ENCODE peak calls at places on chromosomes 6 and 20, in six cellular contexts. One of them, this sample, is unnamed.
A peak's percentile ranks its signal among the peaks of the same experiment; 100 is the strongest.

GRCh38 chr20:60931691-60932090 is 320.4 kb upstream of the CDH4 start:
- DNase-seq in sigmoid colon: no peak
- DNase-seq in psoas muscle: no peak
- DNase-seq in upper lobe of right lung: no peak
- DNase-seq in heart right ventricle: no peak
- DNase-seq in spleen: no peak
- DNase-seq in this sample: no peak

GRCh38 chr20:49252556-49253350 is 25.1 kb downstream of the ZNFX1 start:
- DNase-seq in sigmoid colon: no peak
- DNase-seq in psoas muscle: no peak
- DNase-seq in upper lobe of right lung: no peak
- DNase-seq in heart right ventricle: no peak
- DNase-seq in spleen: no peak
- DNase-seq in this sample: no peak

GRCh38 chr6:29028821-29029220 is 16.2 kb downstream of the OR2W1 start:
- DNase-seq in sigmoid colon: no peak
- DNase-seq in psoas muscle: no peak
- DNase-seq in upper lobe of right lung: no peak
- DNase-seq in heart right ventricle: no peak
- DNase-seq in spleen: no peak
- DNase-seq in this sample: no peak

GRCh38 chr6:157688960-157689599 is 134.0 kb upstream of the SNX9 start:
- DNase-seq in sigmoid colon: peak; percentile 42
- DNase-seq in psoas muscle: no peak
- DNase-seq in upper lobe of right lung: peak; percentile 62
- DNase-seq in heart right ventricle: no peak
- DNase-seq in spleen: no peak
- DNase-seq in this sample: no peak

GRCh38 chr6:150964765-150965164 is 99.3 kb downstream of the MTHFD1L start:
- DNase-seq in sigmoid colon: no peak
- DNase-seq in psoas muscle: no peak
- DNase-seq in upper lobe of right lung: no peak
- DNase-seq in heart right ventricle: no peak
- DNase-seq in spleen: no peak
- DNase-seq in this sample: no peak

GRCh38 chr20:34643919-34644318 is 33.0 kb downstream of the PIGU start:
- DNase-seq in sigmoid colon: no peak
- DNase-seq in psoas muscle: no peak
- DNase-seq in upper lobe of right lung: no peak
- DNase-seq in heart right ventricle: no peak
- DNase-seq in spleen: no peak
- DNase-seq in this sample: no peak

GRCh38 chr6:32047855-32048766 is 9.9 kb downstream of the CYP21A2 start:
- DNase-seq in sigmoid colon: peak; percentile 89
- DNase-seq in psoas muscle: peak; percentile 78
- DNase-seq in upper lobe of right lung: peak; percentile 80
- DNase-seq in heart right ventricle: peak; percentile 64
- DNase-seq in spleen: peak; percentile 90
- DNase-seq in this sample: peak; percentile 89

GRCh38 chr6:15062311-15063252 is 183.3 kb upstream of the JARID2 start:
- DNase-seq in sigmoid colon: no peak
- DNase-seq in psoas muscle: no peak
- DNase-seq in upper lobe of right lung: no peak
- DNase-seq in heart right ventricle: peak; percentile 28
- DNase-seq in spleen: no peak
- DNase-seq in this sample: no peak

GRCh38 chr6:89977808-89978748 is 83.8 kb downstream of the GJA10 start:
- DNase-seq in sigmoid colon: no peak
- DNase-seq in psoas muscle: peak; percentile 17
- DNase-seq in upper lobe of right lung: no peak
- DNase-seq in heart right ventricle: peak; percentile 29
- DNase-seq in spleen: no peak
- DNase-seq in this sample: no peak

GRCh38 chr6:21608610-21609009 is 15.1 kb downstream of the SOX4 start:
- DNase-seq in sigmoid colon: no peak
- DNase-seq in psoas muscle: no peak
- DNase-seq in upper lobe of right lung: no peak
- DNase-seq in heart right ventricle: no peak
- DNase-seq in spleen: no peak
- DNase-seq in this sample: no peak

GRCh38 chr20:3819413-3820047 is 817 bp upstream of the AP5S1 start:
- DNase-seq in sigmoid colon: peak; percentile 72
- DNase-seq in psoas muscle: no peak
- DNase-seq in upper lobe of right lung: no peak
- DNase-seq in heart right ventricle: peak; percentile 30
- DNase-seq in spleen: peak; percentile 83
- DNase-seq in this sample: peak; percentile 71

GRCh38 chr6:43740961-43741764 is 28.8 kb upstream of the VEGFA start:
- DNase-seq in sigmoid colon: peak; percentile 34
- DNase-seq in psoas muscle: no peak
- DNase-seq in upper lobe of right lung: peak; percentile 49
- DNase-seq in heart right ventricle: no peak
- DNase-seq in spleen: peak; percentile 42
- DNase-seq in this sample: no peak

GRCh38 chr6:92922216-92922806 is 497.0 kb downstream of the EPHA7 start:
- DNase-seq in sigmoid colon: no peak
- DNase-seq in psoas muscle: no peak
- DNase-seq in upper lobe of right lung: no peak
- DNase-seq in heart right ventricle: no peak
- DNase-seq in spleen: no peak
- DNase-seq in this sample: no peak

GRCh38 chr20:37673429-37673828 is 20.4 kb upstream of the CTNNBL1 start:
- DNase-seq in sigmoid colon: no peak
- DNase-seq in psoas muscle: no peak
- DNase-seq in upper lobe of right lung: no peak
- DNase-seq in heart right ventricle: no peak
- DNase-seq in spleen: no peak
- DNase-seq in this sample: no peak

GRCh38 chr6:36625161-36625919 is 31.2 kb downstream of the SRSF3 start:
- DNase-seq in sigmoid colon: peak; percentile 64
- DNase-seq in psoas muscle: no peak
- DNase-seq in upper lobe of right lung: peak; percentile 0
- DNase-seq in heart right ventricle: peak; percentile 38
- DNase-seq in spleen: peak; percentile 7
- DNase-seq in this sample: no peak

GRCh38 chr6:72820906-72821305 is 199.0 kb downstream of the KCNQ5 start:
- DNase-seq in sigmoid colon: no peak
- DNase-seq in psoas muscle: no peak
- DNase-seq in upper lobe of right lung: no peak
- DNase-seq in heart right ventricle: no peak
- DNase-seq in spleen: no peak
- DNase-seq in this sample: no peak

GRCh38 chr6:83430606-83431544 is at the start of gene ME1:
- DNase-seq in sigmoid colon: peak; percentile 90
- DNase-seq in psoas muscle: peak; percentile 87
- DNase-seq in upper lobe of right lung: peak; percentile 94
- DNase-seq in heart right ventricle: peak; percentile 68
- DNase-seq in spleen: peak; percentile 89
- DNase-seq in this sample: peak; percentile 88

GRCh38 chr6:122178988-122179387 is 220.5 kb upstream of the HSF2 start:
- DNase-seq in sigmoid colon: no peak
- DNase-seq in psoas muscle: no peak
- DNase-seq in upper lobe of right lung: no peak
- DNase-seq in heart right ventricle: no peak
- DNase-seq in spleen: no peak
- DNase-seq in this sample: no peak

GRCh38 chr20:64024141-64024990 is 11.6 kb upstream of the C20orf204 start:
- DNase-seq in sigmoid colon: no peak
- DNase-seq in psoas muscle: no peak
- DNase-seq in upper lobe of right lung: no peak
- DNase-seq in heart right ventricle: no peak
- DNase-seq in spleen: no peak
- DNase-seq in this sample: no peak

GRCh38 chr6:162468326-162468725 is 259.2 kb downstream of the PRKN start:
- DNase-seq in sigmoid colon: no peak
- DNase-seq in psoas muscle: no peak
- DNase-seq in upper lobe of right lung: no peak
- DNase-seq in heart right ventricle: peak; percentile 67
- DNase-seq in spleen: no peak
- DNase-seq in this sample: no peak

GRCh38 chr6:120378582-120379220 is 955.6 kb downstream of the TBC1D32 start:
- DNase-seq in sigmoid colon: no peak
- DNase-seq in psoas muscle: no peak
- DNase-seq in upper lobe of right lung: no peak
- DNase-seq in heart right ventricle: no peak
- DNase-seq in spleen: no peak
- DNase-seq in this sample: no peak

GRCh38 chr20:25038103-25038410 is 19.9 kb downstream of the ACSS1 start:
- DNase-seq in sigmoid colon: no peak
- DNase-seq in psoas muscle: no peak
- DNase-seq in upper lobe of right lung: no peak
- DNase-seq in heart right ventricle: no peak
- DNase-seq in spleen: no peak
- DNase-seq in this sample: no peak

GRCh38 chr20:25033941-25034335 is 24.0 kb downstream of the ACSS1 start:
- DNase-seq in sigmoid colon: peak; percentile 82
- DNase-seq in psoas muscle: peak; percentile 1
- DNase-seq in upper lobe of right lung: no peak
- DNase-seq in heart right ventricle: no peak
- DNase-seq in spleen: peak; percentile 15
- DNase-seq in this sample: peak; percentile 18

GRCh38 chr20:25036331-25036936 is 21.5 kb downstream of the ACSS1 start:
- DNase-seq in sigmoid colon: no peak
- DNase-seq in psoas muscle: peak; percentile 2
- DNase-seq in upper lobe of right lung: no peak
- DNase-seq in heart right ventricle: no peak
- DNase-seq in spleen: peak; percentile 6
- DNase-seq in this sample: peak; percentile 11

GRCh38 chr20:25037288-25038102 is 20.4 kb downstream of the ACSS1 start:
- DNase-seq in sigmoid colon: no peak
- DNase-seq in psoas muscle: peak; percentile 17
- DNase-seq in upper lobe of right lung: no peak
- DNase-seq in heart right ventricle: no peak
- DNase-seq in spleen: peak; percentile 71
- DNase-seq in this sample: peak; percentile 54

DNA sequence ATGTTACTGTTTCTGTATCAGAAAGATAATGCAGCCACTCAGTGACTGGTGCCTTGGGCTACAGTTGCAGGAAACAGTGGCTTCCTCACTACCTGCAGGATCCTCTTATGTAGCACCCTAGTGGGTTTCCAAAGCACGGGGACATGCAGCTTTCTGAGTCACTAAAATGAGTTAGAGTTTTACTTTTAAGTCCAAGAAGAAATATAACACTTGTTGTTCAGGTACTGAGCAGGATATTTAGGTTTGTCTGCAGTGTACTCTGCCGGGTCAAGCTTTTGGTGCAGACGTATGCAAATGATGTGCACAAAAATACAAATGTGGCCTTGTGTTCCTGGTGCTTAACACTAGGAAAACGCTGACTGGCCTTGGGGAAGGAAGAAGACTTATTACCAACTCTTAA is 22.0 kb downstream of the ACSS1 start:
- DNase-seq in sigmoid colon: no peak
- DNase-seq in psoas muscle: no peak
- DNase-seq in upper lobe of right lung: no peak
- DNase-seq in heart right ventricle: no peak
- DNase-seq in spleen: no peak
- DNase-seq in this sample: peak; percentile 3
- H3K4me1 ChIP-seq in sigmoid colon: peaks cover 92% of the 10 kb centered on the region
- H3K4me1 ChIP-seq in psoas muscle: peaks cover 81% of the 10 kb centered on the region
- H3K4me1 ChIP-seq in upper lobe of right lung: peaks cover 79% of the 10 kb centered on the region
- H3K4me1 ChIP-seq in heart right ventricle: peaks cover 98% of the 10 kb centered on the region
- H3K4me1 ChIP-seq in spleen: peaks cover 52% of the 10 kb centered on the region
- H3K4me1 ChIP-seq in this sample: peaks cover 61% of the 10 kb centered on the region

GRCh38 chr6:136959471-136959891 is 37.4 kb downstream of the SLC35D3 start:
- DNase-seq in sigmoid colon: no peak
- DNase-seq in psoas muscle: no peak
- DNase-seq in upper lobe of right lung: peak; percentile 68
- DNase-seq in heart right ventricle: no peak
- DNase-seq in spleen: no peak
- DNase-seq in this sample: no peak
- H3K27ac ChIP-seq in sigmoid colon: no peak overlapping the region
- H3K27ac ChIP-seq in psoas muscle: no peak overlapping the region
- H3K27ac ChIP-seq in upper lobe of right lung: no peak overlapping the region
- H3K27ac ChIP-seq in heart right ventricle: no peak overlapping the region
- H3K27ac ChIP-seq in spleen: no peak overlapping the region
- H3K27ac ChIP-seq in this sample: no peak overlapping the region

GRCh38 chr6:16163535-16164300 is 34.8 kb downstream of the MYLIP start:
- DNase-seq in sigmoid colon: no peak
- DNase-seq in psoas muscle: no peak
- DNase-seq in upper lobe of right lung: no peak
- DNase-seq in heart right ventricle: no peak
- DNase-seq in spleen: no peak
- DNase-seq in this sample: no peak

GRCh38 chr6:16168121-16168520 is 39.2 kb downstream of the MYLIP start:
- DNase-seq in sigmoid colon: no peak
- DNase-seq in psoas muscle: no peak
- DNase-seq in upper lobe of right lung: no peak
- DNase-seq in heart right ventricle: no peak
- DNase-seq in spleen: no peak
- DNase-seq in this sample: no peak

GRCh38 chr6:16165641-16166040 is 36.8 kb downstream of the MYLIP start:
- DNase-seq in sigmoid colon: no peak
- DNase-seq in psoas muscle: no peak
- DNase-seq in upper lobe of right lung: no peak
- DNase-seq in heart right ventricle: no peak
- DNase-seq in spleen: no peak
- DNase-seq in this sample: no peak

GRCh38 chr6:16167219-16167618 is 38.3 kb downstream of the MYLIP start:
- DNase-seq in sigmoid colon: no peak
- DNase-seq in psoas muscle: no peak
- DNase-seq in upper lobe of right lung: no peak
- DNase-seq in heart right ventricle: no peak
- DNase-seq in spleen: no peak
- DNase-seq in this sample: no peak

DNA sequence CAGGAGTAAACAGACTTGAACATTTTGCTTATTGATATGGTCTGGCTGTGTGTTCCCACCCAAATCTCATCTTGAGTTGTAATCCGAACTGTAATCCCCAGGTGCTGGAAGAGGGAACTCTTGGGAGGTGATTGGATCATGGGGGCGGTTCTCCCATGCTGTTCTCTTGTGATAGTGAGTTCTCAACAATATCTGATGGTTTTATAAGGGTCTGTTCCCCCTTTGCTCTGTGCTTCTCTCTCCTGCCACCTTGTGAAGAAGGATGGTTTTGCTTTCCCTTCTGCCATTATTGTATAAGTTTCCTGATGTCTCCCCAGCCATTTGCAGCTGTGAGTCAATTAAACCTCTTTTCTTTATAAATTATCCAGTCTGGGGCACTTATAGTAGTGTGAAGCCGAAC is 40.0 kb downstream of the MYLIP start:
- DNase-seq in sigmoid colon: no peak
- DNase-seq in psoas muscle: no peak
- DNase-seq in upper lobe of right lung: no peak
- DNase-seq in heart right ventricle: no peak
- DNase-seq in spleen: no peak
- DNase-seq in this sample: no peak
- TF ChIP-seq CTCF in sigmoid colon: no peak
- TF ChIP-seq CTCF in psoas muscle: peak; percentile 40
- TF ChIP-seq CTCF in upper lobe of right lung: peak; percentile 46
- TF ChIP-seq CTCF in heart right ventricle: peak; percentile 58
- TF ChIP-seq CTCF in spleen: peak; percentile 58
- TF ChIP-seq CTCF in this sample: peak; percentile 28

DNA sequence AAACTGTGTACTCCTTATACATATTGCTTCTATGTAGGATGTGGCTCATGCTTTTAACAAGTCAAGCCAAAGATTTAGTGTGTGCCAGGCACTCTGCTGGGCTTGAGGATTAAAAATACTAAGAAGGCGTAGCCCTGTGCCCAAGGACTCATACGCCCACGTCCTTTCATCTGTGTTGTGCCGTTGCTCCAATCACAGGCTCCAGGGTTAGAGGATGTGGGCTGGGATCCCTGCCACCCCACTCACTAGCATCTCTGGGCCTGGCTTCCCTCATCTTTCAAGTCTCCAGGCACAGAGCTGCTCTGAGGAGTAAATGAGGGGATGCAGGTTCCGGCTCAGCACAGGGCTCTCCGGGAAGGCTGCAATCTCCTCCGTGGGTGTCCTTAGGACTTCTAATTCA is 214.2 kb downstream of the SYNDIG1 start:
- DNase-seq in sigmoid colon: peak; percentile 18
- DNase-seq in psoas muscle: no peak
- DNase-seq in upper lobe of right lung: peak; percentile 11
- DNase-seq in heart right ventricle: no peak
- DNase-seq in spleen: peak; percentile 10
- DNase-seq in this sample: peak; percentile 10
- H3K4me1 ChIP-seq in sigmoid colon: no peaks in the 10 kb centered on the region
- H3K4me1 ChIP-seq in psoas muscle: no peaks in the 10 kb centered on the region
- H3K4me1 ChIP-seq in upper lobe of right lung: no peaks in the 10 kb centered on the region
- H3K4me1 ChIP-seq in heart right ventricle: no peaks in the 10 kb centered on the region
- H3K4me1 ChIP-seq in spleen: no peaks in the 10 kb centered on the region
- H3K4me1 ChIP-seq in this sample: no peaks in the 10 kb centered on the region

This sample was measured in kidney.